ENCODE peak calls at places on chromosomes 4 and X, in five cellular contexts. Q is left ventricle myocardium superior, N is Calu3, C is HTR-8/SVneo, U is NCI-H1694 treated with DMSO at 0.1 percent for 48 hours. Z is an unnamed sample.

GRCh38 chrX:40175416-40176255 is 77.9 kb upstream of the BCOR start:
- DNase-seq in C (no peak), U (peak), N (peak), Q (peak), Z (no peak)

GRCh38 chr4:133151681-133152329 is 2.7 kb downstream of the PCDH10 start:
- DNase-seq in C (peak), N (no peak), U (no peak), Q (no peak), Z (no peak)

GRCh38 chr4:13706716-13707115 is 79.2 kb upstream of the BOD1L1 start:
- DNase-seq in N (no peak), C (no peak), Q (no peak), U (no peak), Z (no peak)

GRCh38 chr4:138190452-138190858 is 51.7 kb downstream of the SLC7A11 start:
- DNase-seq in U (no peak), N (no peak), C (no peak), Q (no peak), Z (no peak)

GRCh38 chrX:13051529-13052172 is 7.2 kb upstream of the FAM9C start:
- DNase-seq in N (no peak), C (no peak), U (no peak), Q (no peak), Z (no peak)

GRCh38 chrX:54808109-54808604 is 612 bp downstream of the MAGED2 start:
- DNase-seq in U (peak), Q (peak), N (peak), C (peak), Z (no peak)

GRCh38 chr4:98626350-98626749 is 32.1 kb downstream of the TSPAN5 start:
- DNase-seq in Q (no peak), C (peak), N (peak), U (no peak), Z (peak)

GRCh38 chr4:176123710-176124407 is 58.2 kb downstream of the WDR17 start:
- DNase-seq in C (peak), Q (no peak), U (peak), N (peak), Z (no peak)

GRCh38 chr4:179151770-179152169 is 1709.5 kb upstream of the AGA start:
- DNase-seq in C (no peak), U (no peak), N (no peak), Q (no peak), Z (no peak)

GRCh38 chr4:125085-125820 is 952 bp downstream of the ZNF718 start:
- DNase-seq in Q (peak), N (peak), U (no peak), C (no peak), Z (no peak)

GRCh38 chr4:62162606-62163005 is 962.5 kb downstream of the ADGRL3 start:
- DNase-seq in C (no peak), U (no peak), Q (no peak), N (no peak), Z (no peak)

GRCh38 chr4:2331519-2332200 is 69.8 kb upstream of the MXD4 start:
- DNase-seq in C (no peak), U (no peak), Q (no peak), N (no peak), Z (no peak)

GRCh38 chrX:19875051-19875432 is 12.4 kb downstream of the SH3KBP1 start:
- DNase-seq in N (no peak), C (no peak), U (no peak), Q (no peak), Z (no peak)

GRCh38 chrX:104922206-104922621 is 298.3 kb downstream of the TEX13A start:
- DNase-seq in U (peak), N (peak), C (no peak), Q (peak), Z (no peak)

GRCh38 chr4:141080668-141081067 is 52.6 kb downstream of the RNF150 start:
- DNase-seq in U (no peak), Q (no peak), C (no peak), N (no peak), Z (no peak)

GRCh38 chrX:9619581-9619980 is 146.1 kb downstream of the GPR143 start:
- DNase-seq in N (no peak), Q (no peak), C (no peak), U (no peak), Z (no peak)

GRCh38 chr4:126405369-126405982 is 1090.7 kb downstream of the FAT4 start:
- DNase-seq in Q (no peak), U (peak), C (no peak), N (no peak), Z (no peak)

GRCh38 chr4:146495277-146495676 is 26.5 kb downstream of the SLC10A7 start:
- DNase-seq in U (no peak), Q (no peak), C (peak), N (no peak), Z (no peak)

GRCh38 chr4:113106076-113106475 is 56.6 kb downstream of the ANK2 start:
- DNase-seq in N (no peak), C (no peak), U (peak), Q (no peak), Z (peak)

GRCh38 chrX:19377799-19378198 is 34.1 kb downstream of the PDHA1 start:
- DNase-seq in Q (no peak), U (no peak), C (no peak), N (no peak), Z (no peak)

GRCh38 chr4:88257726-88258125 is 26.6 kb downstream of the PPM1K start:
- DNase-seq in U (no peak), Q (no peak), N (no peak), C (no peak), Z (no peak)

GRCh38 chr4:78517050-78517652 is 34.4 kb upstream of the ANXA3 start:
- DNase-seq in N (no peak), C (peak), U (peak), Q (no peak), Z (peak)

GRCh38 chr4:19987746-19988145 is 264.0 kb upstream of the SLIT2 start:
- DNase-seq in N (no peak), Q (no peak), C (no peak), U (no peak), Z (no peak)

GRCh38 chrX:21666679-21667078 is 8.5 kb upstream of the KLHL34 start:
- DNase-seq in U (no peak), Q (no peak), N (no peak), C (peak), Z (no peak)

GRCh38 chr4:89898304-89898716 is 3.7 kb downstream of the MMRN1 start:
- DNase-seq in N (peak), Q (no peak), C (no peak), U (no peak), Z (no peak)

GRCh38 chr4:71415491-71415890 is 76.7 kb downstream of the SLC4A4 start:
- DNase-seq in N (no peak), Q (no peak), U (no peak), C (no peak), Z (no peak)

GRCh38 chrX:129043138-129043537 is 480.2 kb downstream of the SMARCA1 start:
- DNase-seq in U (no peak), N (no peak), C (no peak), Q (no peak), Z (no peak)

GRCh38 chr4:174284181-174284886 is 623 bp downstream of the CEP44 start:
- DNase-seq in N (no peak), U (peak), Q (no peak), C (peak), Z (no peak)

GRCh38 chr4:176792348-176793059 is at the start of gene VEGFC:
- DNase-seq in C (peak), U (no peak), Q (peak), N (peak), Z (peak)

GRCh38 chrX:153495362-153495751 is 577 bp downstream of the BGN start:
- DNase-seq in C (no peak), U (peak), Q (peak), N (no peak), Z (no peak)

GRCh38 chr4:87041142-87041541 is 106.3 kb downstream of the AFF1 start:
- DNase-seq in Q (no peak), U (no peak), N (no peak), C (no peak), Z (no peak)

GRCh38 chrX:19373034-19373891 is 29.5 kb downstream of the PDHA1 start:
- DNase-seq in C (no peak), Q (no peak), N (no peak), U (no peak), Z (no peak)

GRCh38 chrX:156003486-156004185 is 6.1 kb downstream of the IL9R start:
- DNase-seq in N (no peak), Q (no peak), C (no peak), U (no peak), Z (no peak)

GRCh38 chr4:111323496-111323895 is 700.6 kb upstream of the PITX2 start:
- DNase-seq in Q (no peak), U (no peak), C (peak), N (no peak), Z (no peak)

GRCh38 chr4:33063238-33063637 is 2343.1 kb downstream of the PCDH7 start:
- DNase-seq in Q (no peak), C (peak), N (no peak), U (no peak), Z (no peak)

GRCh38 chr4:28073860-28074555 is 1213.4 kb downstream of the STIM2 start:
- DNase-seq in Q (no peak), C (peak), U (no peak), N (no peak), Z (no peak)